ENCODE peak calls at places on chromosomes 2 and 18, in four cellular contexts. One of them, this sample, is unnamed.
A peak's percentile ranks its signal among the peaks of the same experiment; 100 is the strongest.

GRCh38 chr2:33131108-33131507 is 184.4 kb downstream of the LTBP1 start:
- DNase-seq in GM12878: no peak
- DNase-seq in transverse colon: no peak
- DNase-seq in endothelial cell of umbilical vein: no peak
- DNase-seq in this sample: no peak

GRCh38 chr18:13036622-13037320 is 45.6 kb downstream of the CEP192 start:
- DNase-seq in transverse colon: no peak
- DNase-seq in endothelial cell of umbilical vein: no peak
- DNase-seq in GM12878: no peak
- DNase-seq in this sample: no peak

GRCh38 chr2:45572979-45573378 is 38.1 kb downstream of the SRBD1 start:
- DNase-seq in transverse colon: no peak
- DNase-seq in GM12878: no peak
- DNase-seq in endothelial cell of umbilical vein: no peak
- DNase-seq in this sample: no peak

GRCh38 chr2:55112229-55113016 is 62.2 kb upstream of the RTN4 start:
- DNase-seq in transverse colon: peak; percentile 60
- DNase-seq in endothelial cell of umbilical vein: peak; percentile 79
- DNase-seq in GM12878: no peak
- DNase-seq in this sample: no peak

GRCh38 chr18:448116-448515 is 52.4 kb downstream of the COLEC12 start:
- DNase-seq in transverse colon: no peak
- DNase-seq in GM12878: no peak
- DNase-seq in endothelial cell of umbilical vein: peak; percentile 77
- DNase-seq in this sample: no peak

GRCh38 chr18:76450452-76450851 is 44.6 kb downstream of the ZNF516 start:
- DNase-seq in endothelial cell of umbilical vein: no peak
- DNase-seq in transverse colon: no peak
- DNase-seq in GM12878: no peak
- DNase-seq in this sample: no peak

GRCh38 chr2:235594041-235594440 is 100.2 kb downstream of the AGAP1 start:
- DNase-seq in endothelial cell of umbilical vein: peak; percentile 62
- DNase-seq in transverse colon: no peak
- DNase-seq in GM12878: no peak
- DNase-seq in this sample: no peak

GRCh38 chr2:108701208-108701607 is 18.1 kb upstream of the RANBP2 start:
- DNase-seq in endothelial cell of umbilical vein: no peak
- DNase-seq in GM12878: no peak
- DNase-seq in transverse colon: no peak
- DNase-seq in this sample: no peak

GRCh38 chr2:206150631-206151030 is 8.6 kb downstream of the NDUFS1 start:
- DNase-seq in GM12878: no peak
- DNase-seq in transverse colon: no peak
- DNase-seq in endothelial cell of umbilical vein: no peak
- DNase-seq in this sample: no peak

GRCh38 chr2:77579076-77579769 is 57.0 kb upstream of the LRRTM4 start:
- DNase-seq in endothelial cell of umbilical vein: no peak
- DNase-seq in GM12878: no peak
- DNase-seq in transverse colon: no peak
- DNase-seq in this sample: no peak

GRCh38 chr2:56182420-56182819 is 1.4 kb upstream of the CCDC85A start:
- DNase-seq in transverse colon: no peak
- DNase-seq in endothelial cell of umbilical vein: no peak
- DNase-seq in GM12878: no peak
- DNase-seq in this sample: no peak

GRCh38 chr2:227472265-227473018 is 486 bp downstream of the AGFG1 start:
- DNase-seq in endothelial cell of umbilical vein: peak; percentile 33
- DNase-seq in transverse colon: peak; percentile 46
- DNase-seq in GM12878: no peak
- DNase-seq in this sample: peak; percentile 56

GRCh38 chr2:53740170-53740569 is 27.4 kb upstream of the CHAC2 start:
- DNase-seq in endothelial cell of umbilical vein: peak; percentile 42
- DNase-seq in transverse colon: no peak
- DNase-seq in GM12878: no peak
- DNase-seq in this sample: no peak

GRCh38 chr2:215615067-215615828 is 179.4 kb upstream of the FN1 start:
- DNase-seq in GM12878: no peak
- DNase-seq in endothelial cell of umbilical vein: no peak
- DNase-seq in transverse colon: no peak
- DNase-seq in this sample: no peak

GRCh38 chr18:31064130-31064529 is 21.6 kb upstream of the DSC3 start:
- DNase-seq in transverse colon: no peak
- DNase-seq in endothelial cell of umbilical vein: no peak
- DNase-seq in GM12878: peak; percentile 17
- DNase-seq in this sample: no peak

GRCh38 chr2:159736048-159736447 is 23.7 kb downstream of the MARCHF7 start:
- DNase-seq in GM12878: no peak
- DNase-seq in transverse colon: no peak
- DNase-seq in endothelial cell of umbilical vein: peak; percentile 25
- DNase-seq in this sample: no peak

GRCh38 chr2:156099382-156099781 is 233.1 kb downstream of the NR4A2 start:
- DNase-seq in GM12878: no peak
- DNase-seq in transverse colon: no peak
- DNase-seq in endothelial cell of umbilical vein: no peak
- DNase-seq in this sample: no peak

GRCh38 chr18:24837065-24837464 is 376.6 kb downstream of the HRH4 start:
- DNase-seq in transverse colon: no peak
- DNase-seq in endothelial cell of umbilical vein: no peak
- DNase-seq in GM12878: no peak
- DNase-seq in this sample: no peak

GRCh38 chr2:7826656-7827055 is 855.2 kb upstream of the ID2 start:
- DNase-seq in endothelial cell of umbilical vein: no peak
- DNase-seq in transverse colon: no peak
- DNase-seq in GM12878: no peak
- DNase-seq in this sample: no peak

GRCh38 chr2:233439191-233439590 is 84.9 kb downstream of the DGKD start:
- DNase-seq in transverse colon: no peak
- DNase-seq in endothelial cell of umbilical vein: no peak
- DNase-seq in GM12878: no peak
- DNase-seq in this sample: no peak

GRCh38 chr2:37623409-37623808 is 48.0 kb downstream of the CDC42EP3 start:
- DNase-seq in GM12878: no peak
- DNase-seq in transverse colon: no peak
- DNase-seq in endothelial cell of umbilical vein: no peak
- DNase-seq in this sample: no peak

GRCh38 chr18:64165906-64166305 is 17.0 kb upstream of the LINC00305 start:
- DNase-seq in GM12878: no peak
- DNase-seq in endothelial cell of umbilical vein: no peak
- DNase-seq in transverse colon: no peak
- DNase-seq in this sample: no peak

GRCh38 chr2:10877691-10878111 is 34.0 kb upstream of the KCNF1 start:
- DNase-seq in transverse colon: no peak
- DNase-seq in endothelial cell of umbilical vein: no peak
- DNase-seq in GM12878: no peak
- DNase-seq in this sample: no peak

GRCh38 chr2:218404351-218405145 is 4.9 kb downstream of the CTDSP1 start:
- DNase-seq in transverse colon: no peak
- DNase-seq in endothelial cell of umbilical vein: no peak
- DNase-seq in GM12878: no peak
- DNase-seq in this sample: no peak

GRCh38 chr2:221708916-221709315 is 136.8 kb upstream of the EPHA4 start:
- DNase-seq in transverse colon: no peak
- DNase-seq in GM12878: no peak
- DNase-seq in endothelial cell of umbilical vein: no peak
- DNase-seq in this sample: no peak

GRCh38 chr2:3168230-3168891 is 209.3 kb downstream of the EIPR1 start:
- DNase-seq in transverse colon: peak; percentile 3
- DNase-seq in endothelial cell of umbilical vein: no peak
- DNase-seq in GM12878: no peak
- DNase-seq in this sample: no peak

GRCh38 chr18:26473721-26474120 is 74.6 kb downstream of the KCTD1 start:
- DNase-seq in GM12878: no peak
- DNase-seq in endothelial cell of umbilical vein: no peak
- DNase-seq in transverse colon: no peak
- DNase-seq in this sample: no peak

GRCh38 chr18:75455249-75456183 is 28.0 kb upstream of the SMIM21 start:
- DNase-seq in endothelial cell of umbilical vein: peak; percentile 6
- DNase-seq in transverse colon: no peak
- DNase-seq in GM12878: no peak
- DNase-seq in this sample: no peak

GRCh38 chr2:230408244-230408842 is 7.7 kb upstream of the SP100 start:
- DNase-seq in endothelial cell of umbilical vein: peak; percentile 93
- DNase-seq in transverse colon: no peak
- DNase-seq in GM12878: no peak
- DNase-seq in this sample: no peak

GRCh38 chr2:216740557-216741222 is 45.3 kb upstream of the IGFBP5 start:
- DNase-seq in transverse colon: no peak
- DNase-seq in endothelial cell of umbilical vein: no peak
- DNase-seq in GM12878: no peak
- DNase-seq in this sample: no peak

GRCh38 chr2:26189123-26189522 is 16.2 kb downstream of the GAREM2 start:
- DNase-seq in transverse colon: no peak
- DNase-seq in GM12878: no peak
- DNase-seq in endothelial cell of umbilical vein: no peak
- DNase-seq in this sample: no peak
- TF ChIP-seq POLR2A in transverse colon: no peak
- TF ChIP-seq POLR2A in GM12878: no peak
- TF ChIP-seq POLR2A in endothelial cell of umbilical vein: no peak
- TF ChIP-seq POLR2A in this sample: no peak

GRCh38 chr18:70490008-70490933 is 201.4 kb downstream of the SOCS6 start:
- DNase-seq in endothelial cell of umbilical vein: peak; percentile 57
- DNase-seq in transverse colon: peak; percentile 27
- DNase-seq in GM12878: no peak
- DNase-seq in this sample: no peak

GRCh38 chr18:70494524-70494923 is 205.7 kb downstream of the SOCS6 start:
- DNase-seq in transverse colon: no peak
- DNase-seq in GM12878: no peak
- DNase-seq in endothelial cell of umbilical vein: no peak
- DNase-seq in this sample: no peak

GRCh38 chr18:70489556-70489955 is 200.7 kb downstream of the SOCS6 start:
- DNase-seq in transverse colon: no peak
- DNase-seq in endothelial cell of umbilical vein: no peak
- DNase-seq in GM12878: no peak
- DNase-seq in this sample: no peak

GRCh38 chr18:70493461-70493860 is 204.6 kb downstream of the SOCS6 start:
- DNase-seq in GM12878: no peak
- DNase-seq in endothelial cell of umbilical vein: no peak
- DNase-seq in transverse colon: no peak
- DNase-seq in this sample: no peak

DNA sequence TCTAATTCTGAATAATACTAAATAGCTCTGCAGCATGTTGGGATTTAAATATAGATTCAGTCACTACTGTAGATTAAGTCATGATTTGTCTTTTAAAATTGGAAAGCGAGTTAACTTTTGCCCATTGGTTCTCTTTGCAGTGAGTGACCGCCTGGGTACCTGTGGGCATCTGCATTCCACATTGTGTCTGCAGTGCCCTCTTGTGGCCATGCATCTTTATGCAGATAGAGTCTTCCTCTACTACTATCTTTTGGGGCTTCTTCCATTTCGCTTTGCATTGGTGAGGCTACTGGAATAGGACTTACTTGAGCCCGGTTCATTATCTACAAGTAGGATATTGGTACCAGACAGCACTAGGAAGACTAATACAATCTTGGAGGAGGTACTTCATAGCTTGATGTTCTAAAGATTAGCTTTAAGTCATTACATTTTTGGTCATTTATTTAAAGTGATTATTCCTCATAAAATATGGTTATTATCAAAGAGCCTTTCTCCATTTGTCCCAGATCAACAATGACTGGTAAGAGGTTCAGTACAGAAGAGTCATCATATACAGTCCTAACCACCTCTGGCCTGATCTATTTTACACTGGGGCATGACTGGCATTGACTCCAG is 203.0 kb downstream of the SOCS6 start:
- DNase-seq in endothelial cell of umbilical vein: peak; percentile 47
- DNase-seq in GM12878: no peak
- DNase-seq in transverse colon: peak; percentile 72
- DNase-seq in this sample: no peak
- TF ChIP-seq POLR2AphosphoS5 in endothelial cell of umbilical vein: no peak
- TF ChIP-seq POLR2AphosphoS5 in GM12878: no peak
- TF ChIP-seq POLR2AphosphoS5 in transverse colon: no peak
- TF ChIP-seq POLR2AphosphoS5 in this sample: no peak

GRCh38 chr2:9331704-9332103 is 91.6 kb downstream of the ITGB1BP1 start:
- DNase-seq in transverse colon: no peak
- DNase-seq in GM12878: no peak
- DNase-seq in endothelial cell of umbilical vein: no peak
- DNase-seq in this sample: no peak
- TF ChIP-seq POLR2A in transverse colon: no peak
- TF ChIP-seq POLR2A in GM12878: no peak
- TF ChIP-seq POLR2A in endothelial cell of umbilical vein: no peak
- TF ChIP-seq POLR2A in this sample: no peak

GRCh38 chr18:23340661-23341060 is 112.4 kb upstream of the RIOK3 start:
- DNase-seq in GM12878: no peak
- DNase-seq in transverse colon: no peak
- DNase-seq in endothelial cell of umbilical vein: no peak
- DNase-seq in this sample: no peak
- TF ChIP-seq POLR2AphosphoS5 in GM12878: no peak
- TF ChIP-seq POLR2AphosphoS5 in transverse colon: no peak
- TF ChIP-seq POLR2AphosphoS5 in endothelial cell of umbilical vein: no peak
- TF ChIP-seq POLR2AphosphoS5 in this sample: no peak

GRCh38 chr2:190340369-190340768 is 3.0 kb upstream of the INPP1 start:
- DNase-seq in endothelial cell of umbilical vein: no peak
- DNase-seq in GM12878: no peak
- DNase-seq in transverse colon: no peak
- DNase-seq in this sample: no peak

GRCh38 chr2:190343500-190344274 is at the start of gene INPP1:
- DNase-seq in endothelial cell of umbilical vein: peak; percentile 79
- DNase-seq in GM12878: no peak
- DNase-seq in transverse colon: peak; percentile 74
- DNase-seq in this sample: peak; percentile 46

GRCh38 chr2:190342601-190343000 is 788 bp upstream of the INPP1 start:
- DNase-seq in endothelial cell of umbilical vein: no peak
- DNase-seq in transverse colon: no peak
- DNase-seq in GM12878: no peak
- DNase-seq in this sample: no peak

GRCh38 chr2:190343170-190343499 is 254 bp upstream of the INPP1 start:
- DNase-seq in GM12878: no peak
- DNase-seq in transverse colon: no peak
- DNase-seq in endothelial cell of umbilical vein: no peak
- DNase-seq in this sample: no peak

GRCh38 chr2:190344275-190344827 is 962 bp downstream of the INPP1 start:
- DNase-seq in GM12878: no peak
- DNase-seq in endothelial cell of umbilical vein: peak; percentile 54
- DNase-seq in transverse colon: peak; percentile 62
- DNase-seq in this sample: no peak
- TF ChIP-seq POLR2A in GM12878: no peak
- TF ChIP-seq POLR2A in endothelial cell of umbilical vein: no peak
- TF ChIP-seq POLR2A in transverse colon: no peak
- TF ChIP-seq POLR2A in this sample: no peak

GRCh38 chr2:182649316-182649715 is 66.7 kb upstream of the DNAJC10 start:
- DNase-seq in endothelial cell of umbilical vein: peak; percentile 49
- DNase-seq in GM12878: no peak
- DNase-seq in transverse colon: peak; percentile 9
- DNase-seq in this sample: no peak
- TF ChIP-seq POLR2AphosphoS5 in endothelial cell of umbilical vein: no peak
- TF ChIP-seq POLR2AphosphoS5 in GM12878: no peak
- TF ChIP-seq POLR2AphosphoS5 in transverse colon: no peak
- TF ChIP-seq POLR2AphosphoS5 in this sample: no peak

GRCh38 chr18:32092422-32093105 is 890 bp downstream of the RNF138 start:
- DNase-seq in GM12878: peak; percentile 83
- DNase-seq in transverse colon: peak; percentile 100
- DNase-seq in endothelial cell of umbilical vein: peak; percentile 98
- DNase-seq in this sample: peak; percentile 89
- TF ChIP-seq POLR2A in GM12878: peak; percentile 84
- TF ChIP-seq POLR2A in transverse colon: peak; percentile 58
- TF ChIP-seq POLR2A in endothelial cell of umbilical vein: peak; percentile 73
- TF ChIP-seq POLR2A in this sample: peak; percentile 89

GRCh38 chr2:74573747-74574562 is 19.4 kb downstream of the DOK1 start:
- DNase-seq in GM12878: peak; percentile 59
- DNase-seq in transverse colon: no peak
- DNase-seq in endothelial cell of umbilical vein: peak; percentile 24
- DNase-seq in this sample: no peak
- TF ChIP-seq POLR2AphosphoS5 in GM12878: no peak
- TF ChIP-seq POLR2AphosphoS5 in transverse colon: no peak
- TF ChIP-seq POLR2AphosphoS5 in endothelial cell of umbilical vein: no peak
- TF ChIP-seq POLR2AphosphoS5 in this sample: peak; percentile 44